ENCODE peak calls at places on chromosomes 7 and 10, in eight cellular contexts. R is NCI-H460; I is stimulated activated CD8-positive, alpha-beta memory T cell treated with anti-CD3 and anti-CD28 coated beads, Interleukin-7, amount 100 ng/mL, for 4 hours; T is H54; C is activated CD4-positive, alpha-beta T cell treated with anti-CD3 and anti-CD28 coated beads, Interleukin-2, amount 50 U/mL, for 48 hours; D is NT2/D1; X is M059J; B is colonic mucosa. O is an unnamed sample.

GRCh38 chr7:38978474-38978873 is 765 bp downstream of the POU6F2 start:
- DNase-seq in I (no peak), B (no peak), D (no peak), X (no peak), T (no peak), R (no peak), C (no peak), O (no peak)

GRCh38 chr10:77692782-77693181 is 55.2 kb upstream of the KCNMA1 start:
- DNase-seq in R (no peak), D (no peak), C (no peak), I (no peak), T (peak), B (peak), X (peak), O (no peak)

GRCh38 chr10:6386346-6386745 is 183.6 kb downstream of the PFKFB3 start:
- DNase-seq in I (no peak), X (no peak), C (no peak), B (no peak), R (no peak), T (no peak), D (no peak), O (no peak)

GRCh38 chr7:33686001-33686591 is 219.2 kb upstream of the BMPER start:
- DNase-seq in T (no peak), D (no peak), B (no peak), X (no peak), C (no peak), R (no peak), I (no peak), O (no peak)

GRCh38 chr7:25852995-25853713 is 298.8 kb upstream of the NFE2L3 start:
- DNase-seq in T (no peak), X (no peak), B (no peak), R (no peak), D (no peak), I (no peak), C (no peak), O (no peak)

GRCh38 chr10:44968887-44969400 is 9.3 kb downstream of the RASSF4 start:
- DNase-seq in R (no peak), X (no peak), T (no peak), D (no peak), C (no peak), B (no peak), I (no peak), O (no peak)

GRCh38 chr10:110872145-110872983 is 636 bp downstream of the PDCD4 start:
- DNase-seq in X (peak), B (peak), R (peak), T (peak), I (peak), D (peak), C (peak), O (peak)

GRCh38 chr7:13099197-13099795 is 411.9 kb downstream of the ARL4A start:
- DNase-seq in I (no peak), C (no peak), X (peak), T (no peak), B (no peak), R (peak), D (no peak), O (no peak)

GRCh38 chr10:120422459-120422858 is 34.6 kb upstream of the PLPP4 start:
- DNase-seq in C (no peak), X (peak), B (no peak), D (no peak), R (no peak), T (no peak), I (no peak), O (no peak)

GRCh38 chr10:12195281-12195602 is 449 bp downstream of the NUDT5 start:
- DNase-seq in B (no peak), C (no peak), T (no peak), X (no peak), I (no peak), R (no peak), D (no peak), O (no peak)